ENCODE peak calls at places on chromosomes 16 and 17, in five cellular contexts. One of them, this sample, is unnamed.

GRCh38 chr17:55056530-55056929 is 88.0 kb downstream of the STXBP4 start:
- DNase-seq in KG1: no peak
- DNase-seq in NCI-H1930: no peak
- DNase-seq in Caco-2: no peak
- DNase-seq in activated CD4-positive, alpha-beta T cell treated with anti-CD3 and anti-CD28 coated beads for 24 hours: no peak
- DNase-seq in this sample: no peak

GRCh38 chr17:72488542-72489272 is 367.9 kb downstream of the SOX9 start:
- DNase-seq in KG1: no peak
- DNase-seq in NCI-H1930: no peak
- DNase-seq in Caco-2: no peak
- DNase-seq in activated CD4-positive, alpha-beta T cell treated with anti-CD3 and anti-CD28 coated beads for 24 hours: no peak
- DNase-seq in this sample: no peak

GRCh38 chr16:11793840-11794239 is 3.2 kb downstream of the ZC3H7A start:
- DNase-seq in KG1: no peak
- DNase-seq in NCI-H1930: no peak
- DNase-seq in Caco-2: no peak
- DNase-seq in activated CD4-positive, alpha-beta T cell treated with anti-CD3 and anti-CD28 coated beads for 24 hours: no peak
- DNase-seq in this sample: no peak

GRCh38 chr17:79478841-79479240 is 132.0 kb downstream of the RBFOX3 start:
- DNase-seq in KG1: no peak
- DNase-seq in NCI-H1930: no peak
- DNase-seq in Caco-2: no peak
- DNase-seq in activated CD4-positive, alpha-beta T cell treated with anti-CD3 and anti-CD28 coated beads for 24 hours: no peak
- DNase-seq in this sample: no peak

GRCh38 chr17:30344283-30345088 is 10.6 kb upstream of the TMIGD1 start:
- DNase-seq in KG1: peak; percentile 62
- DNase-seq in NCI-H1930: no peak
- DNase-seq in Caco-2: peak; percentile 88
- DNase-seq in activated CD4-positive, alpha-beta T cell treated with anti-CD3 and anti-CD28 coated beads for 24 hours: no peak
- DNase-seq in this sample: no peak

GRCh38 chr16:21663889-21664647 is at the start of gene OTOA:
- DNase-seq in KG1: no peak
- DNase-seq in NCI-H1930: no peak
- DNase-seq in Caco-2: no peak
- DNase-seq in activated CD4-positive, alpha-beta T cell treated with anti-CD3 and anti-CD28 coated beads for 24 hours: no peak
- DNase-seq in this sample: no peak

GRCh38 chr17:82750241-82750905 is 1.5 kb upstream of the TBCD start:
- DNase-seq in KG1: no peak
- DNase-seq in NCI-H1930: no peak
- DNase-seq in Caco-2: no peak
- DNase-seq in activated CD4-positive, alpha-beta T cell treated with anti-CD3 and anti-CD28 coated beads for 24 hours: no peak
- DNase-seq in this sample: no peak

GRCh38 chr17:78872486-78872885 is 30.5 kb downstream of the CEP295NL start:
- DNase-seq in KG1: no peak
- DNase-seq in NCI-H1930: no peak
- DNase-seq in Caco-2: no peak
- DNase-seq in activated CD4-positive, alpha-beta T cell treated with anti-CD3 and anti-CD28 coated beads for 24 hours: no peak
- DNase-seq in this sample: no peak

GRCh38 chr17:20262116-20262977 is 205.0 kb downstream of the LGALS9B start:
- DNase-seq in KG1: no peak
- DNase-seq in NCI-H1930: no peak
- DNase-seq in Caco-2: no peak
- DNase-seq in activated CD4-positive, alpha-beta T cell treated with anti-CD3 and anti-CD28 coated beads for 24 hours: no peak
- DNase-seq in this sample: no peak

GRCh38 chr16:54722210-54722676 is 208.4 kb upstream of the IRX5 start:
- DNase-seq in KG1: no peak
- DNase-seq in NCI-H1930: no peak
- DNase-seq in Caco-2: peak; percentile 9
- DNase-seq in activated CD4-positive, alpha-beta T cell treated with anti-CD3 and anti-CD28 coated beads for 24 hours: no peak
- DNase-seq in this sample: no peak

GRCh38 chr17:30472238-30472890 is 4.8 kb upstream of the GOSR1 start:
- DNase-seq in KG1: no peak
- DNase-seq in NCI-H1930: peak; percentile 10
- DNase-seq in Caco-2: no peak
- DNase-seq in activated CD4-positive, alpha-beta T cell treated with anti-CD3 and anti-CD28 coated beads for 24 hours: no peak
- DNase-seq in this sample: no peak

GRCh38 chr17:80263253-80264047 is 2.8 kb downstream of the RNF213 start:
- DNase-seq in KG1: peak; percentile 62
- DNase-seq in NCI-H1930: no peak
- DNase-seq in Caco-2: no peak
- DNase-seq in activated CD4-positive, alpha-beta T cell treated with anti-CD3 and anti-CD28 coated beads for 24 hours: peak; percentile 79
- DNase-seq in this sample: peak; percentile 43

GRCh38 chr17:41504126-41504977 is 1.1 kb downstream of the KRT13 start:
- DNase-seq in KG1: no peak
- DNase-seq in NCI-H1930: no peak
- DNase-seq in Caco-2: no peak
- DNase-seq in activated CD4-positive, alpha-beta T cell treated with anti-CD3 and anti-CD28 coated beads for 24 hours: no peak
- DNase-seq in this sample: no peak

GRCh38 chr17:1796800-1797199 is 32.9 kb downstream of the SMYD4 start:
- DNase-seq in KG1: no peak
- DNase-seq in NCI-H1930: no peak
- DNase-seq in Caco-2: no peak
- DNase-seq in activated CD4-positive, alpha-beta T cell treated with anti-CD3 and anti-CD28 coated beads for 24 hours: no peak
- DNase-seq in this sample: no peak

GRCh38 chr16:67183284-67183626 is 508 bp downstream of the MATCAP1 start:
- DNase-seq in KG1: no peak
- DNase-seq in NCI-H1930: no peak
- DNase-seq in Caco-2: no peak
- DNase-seq in activated CD4-positive, alpha-beta T cell treated with anti-CD3 and anti-CD28 coated beads for 24 hours: no peak
- DNase-seq in this sample: no peak

GRCh38 chr16:84247341-84247740 is 7.5 kb upstream of the KCNG4 start:
- DNase-seq in KG1: no peak
- DNase-seq in NCI-H1930: no peak
- DNase-seq in Caco-2: no peak
- DNase-seq in activated CD4-positive, alpha-beta T cell treated with anti-CD3 and anti-CD28 coated beads for 24 hours: no peak
- DNase-seq in this sample: no peak

GRCh38 chr16:56510544-56510943 is 9.3 kb downstream of the BBS2 start:
- DNase-seq in KG1: no peak
- DNase-seq in NCI-H1930: no peak
- DNase-seq in Caco-2: no peak
- DNase-seq in activated CD4-positive, alpha-beta T cell treated with anti-CD3 and anti-CD28 coated beads for 24 hours: no peak
- DNase-seq in this sample: no peak